ENCODE peak calls at places on chromosomes 11 and 22, in ten cellular contexts. D is A549, L is mammary epithelial cell, M is neural progenitor cell, O is hepatocyte, H is HCT116, I is colonic mucosa, Y is left lung, X is heart left ventricle, P is heart right ventricle. T is an unnamed sample.
A peak's percentile ranks its signal among the peaks of the same experiment; 100 is the strongest.

GRCh38 chr11:32440920-32441319 is 5.6 kb upstream of the WT1 start:
- DNase-seq in O (no peak), H (no peak), L (no peak), D (no peak), I (no peak), P (no peak), M (peak; percentile 57), Y (no peak), X (no peak), T (no peak)

GRCh38 chr22:31611065-31611760 is 50.8 kb downstream of the PISD start:
- DNase-seq in L (no peak), I (no peak), Y (peak; percentile 66), P (no peak), D (no peak), X (peak; percentile 56), H (no peak), M (no peak), O (no peak), T (no peak)

GRCh38 chr11:75667831-75668507 is 869 bp downstream of the MAP6 start:
- DNase-seq in H (no peak), D (peak; percentile 35), O (peak; percentile 66), L (peak; percentile 36), M (peak; percentile 94), X (peak; percentile 70), P (peak; percentile 59), I (peak; percentile 22), Y (peak; percentile 82), T (peak; percentile 12)

GRCh38 chr11:62015615-62016014 is 48.2 kb upstream of the FTH1 start:
- DNase-seq in L (no peak), M (no peak), O (no peak), X (no peak), I (no peak), P (no peak), H (no peak), Y (no peak), D (no peak), T (no peak)

GRCh38 chr22:35037089-35037488 is 28.9 kb upstream of the ISX start:
- DNase-seq in I (no peak), M (peak; percentile 65), D (no peak), L (no peak), X (no peak), Y (no peak), P (no peak), H (no peak), O (no peak), T (no peak)

GRCh38 chr11:46381836-46382643 is 571 bp downstream of the MDK start:
- DNase-seq in I (no peak), L (no peak), O (no peak), D (no peak), X (peak; percentile 29), H (no peak), Y (no peak), M (peak; percentile 62), P (peak; percentile 18), T (no peak)

GRCh38 chr11:66142370-66143263 is 72.5 kb downstream of the PACS1 start:
- DNase-seq in M (no peak), Y (no peak), P (no peak), L (peak; percentile 84), X (no peak), H (peak; percentile 35), O (peak; percentile 48), I (no peak), D (peak; percentile 70), T (peak; percentile 47)

GRCh38 chr22:17931400-17931825 is 92.9 kb downstream of the MICAL3 start:
- DNase-seq in X (peak; percentile 91), Y (no peak), H (no peak), L (no peak), P (peak; percentile 59), D (no peak), O (no peak), M (no peak), I (peak; percentile 44), T (no peak)

GRCh38 chr22:47596176-47596690 is 833.8 kb downstream of the TBC1D22A start:
- DNase-seq in D (no peak), I (no peak), P (no peak), Y (no peak), X (no peak), L (no peak), M (no peak), H (no peak), O (no peak), T (no peak)

GRCh38 chr11:73554677-73555320 is 43.1 kb downstream of the FAM168A start:
- DNase-seq in Y (no peak), M (no peak), D (no peak), L (no peak), O (peak; percentile 51), H (no peak), P (no peak), I (no peak), X (no peak), T (no peak)

GRCh38 chr11:60119708-60120107 is 31.2 kb downstream of the MS4A2 start:
- DNase-seq in P (no peak), H (no peak), D (no peak), Y (no peak), L (no peak), X (no peak), M (no peak), I (no peak), O (no peak), T (no peak)

GRCh38 chr11:60118333-60118732 is 29.9 kb downstream of the MS4A2 start:
- DNase-seq in Y (no peak), D (no peak), H (no peak), L (peak; percentile 22), O (no peak), P (no peak), I (no peak), X (no peak), M (no peak), T (no peak)

GRCh38 chr11:60121259-60121658 is 32.8 kb downstream of the MS4A2 start:
- DNase-seq in I (peak; percentile 48), L (no peak), H (no peak), P (no peak), O (peak; percentile 10), Y (no peak), M (no peak), D (no peak), X (no peak), T (no peak)

GRCh38 chr11:60122414-60123036 is 34.1 kb downstream of the MS4A2 start:
- DNase-seq in M (no peak), Y (no peak), P (no peak), H (no peak), O (no peak), L (no peak), I (no peak), D (no peak), X (no peak), T (no peak)

GRCh38 chr11:60116996-60117790 is 28.7 kb downstream of the MS4A2 start:
- DNase-seq in Y (no peak), O (no peak), X (no peak), I (no peak), D (no peak), H (no peak), M (no peak), L (peak; percentile 24), P (no peak), T (no peak)
- TF ChIP-seq CTCF in Y (no peak), O (no peak), X (no peak), I (no peak), D (no peak), H (no peak), M (no peak), L (no peak), P (no peak), T (no peak)

GRCh38 chr22:50528682-50529415 is 963 bp downstream of the TYMP start:
- DNase-seq in I (no peak), O (no peak), L (no peak), Y (peak; percentile 83), P (no peak), X (peak; percentile 44), D (no peak), H (no peak), M (no peak), T (no peak)
- H3K27ac ChIP-seq in I (peak overlapping the region; percentile 100), O (peak overlapping the region; percentile 96), L (no peak overlapping the region), Y (peak overlapping the region; percentile 99), P (peak overlapping the region; percentile 95), X (peak overlapping the region; percentile 88), D (no peak overlapping the region), H (peak overlapping the region; percentile 100), M (no peak overlapping the region), T (no peak overlapping the region)

DNA sequence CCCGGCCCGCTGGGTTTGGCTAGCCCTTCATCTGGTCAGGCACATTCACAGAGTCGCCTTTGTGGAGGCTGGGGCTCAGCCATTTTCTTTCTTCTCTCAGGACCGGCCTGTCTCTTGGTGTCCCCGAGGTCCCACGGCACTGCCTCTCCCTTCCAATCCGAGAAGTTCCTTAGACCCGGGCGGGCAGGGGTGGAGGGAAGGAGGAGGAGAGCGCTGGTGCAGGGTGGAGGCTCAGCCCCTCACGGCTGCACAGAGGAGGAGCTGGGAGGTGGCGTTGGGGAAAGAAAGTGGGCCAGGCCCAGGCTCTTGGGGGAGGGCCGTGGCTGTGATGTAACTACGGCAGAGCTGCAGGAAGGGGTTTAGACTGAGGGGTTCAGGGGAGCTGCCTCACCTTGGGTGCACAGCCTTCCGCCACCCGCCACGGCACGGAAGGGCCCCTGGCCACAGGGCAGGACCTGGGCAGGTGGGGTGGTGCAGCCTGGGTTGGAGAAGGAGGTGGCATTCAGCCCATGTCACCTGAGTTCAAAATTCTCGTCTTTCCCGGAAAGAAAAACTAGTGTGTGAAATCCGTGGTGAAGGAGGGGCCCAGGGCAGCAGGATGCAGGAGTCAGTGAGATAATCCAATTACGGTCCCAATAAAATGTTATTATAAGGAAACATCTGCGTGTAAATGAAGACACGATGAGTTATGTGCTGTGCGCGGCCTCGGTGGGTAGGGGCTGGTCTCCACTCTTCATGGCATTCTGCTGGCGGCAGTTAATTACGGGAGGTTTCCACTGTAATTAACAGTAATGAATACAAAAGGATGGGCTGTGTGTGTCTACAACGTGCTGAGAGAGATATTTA is 1.7 kb downstream of the BRSK2 start:
- DNase-seq in P (no peak), I (no peak), D (no peak), L (no peak), Y (peak; percentile 49), O (no peak), H (no peak), X (no peak), M (peak; percentile 65), T (no peak)
- H3K4me3 ChIP-seq in P (peak overlapping the region; percentile 20), I (no peak overlapping the region), D (no peak overlapping the region), L (no peak overlapping the region), Y (no peak overlapping the region), O (no peak overlapping the region), H (peak overlapping the region; percentile 60), X (no peak overlapping the region), M (peak overlapping the region; percentile 55), T (no peak overlapping the region)

GRCh38 chr22:24485608-24486007 is 9.5 kb upstream of the UPB1 start:
- DNase-seq in I (no peak), H (no peak), M (no peak), O (no peak), P (no peak), D (no peak), L (peak; percentile 23), X (no peak), Y (no peak), T (no peak)
- TF ChIP-seq CTCF in I (no peak), H (peak; percentile 42), M (peak; percentile 19), O (peak; percentile 27), P (peak; percentile 31), D (peak; percentile 11), L (no peak), X (peak; percentile 53), Y (no peak), T (peak; percentile 22)

GRCh38 chr22:37045958-37046357 is 5.6 kb upstream of the KCTD17 start:
- DNase-seq in X (no peak), H (no peak), D (peak; percentile 32), O (peak; percentile 47), Y (no peak), P (no peak), M (peak; percentile 50), I (no peak), L (no peak), T (peak; percentile 44)
- H3K27ac ChIP-seq in X (no peak overlapping the region), H (no peak overlapping the region), D (no peak overlapping the region), O (no peak overlapping the region), Y (no peak overlapping the region), P (no peak overlapping the region), M (no peak overlapping the region), I (no peak overlapping the region), L (no peak overlapping the region), T (no peak overlapping the region)